ENCODE peak calls at places on chromosomes 16 and 17, in seven cellular contexts. O is fibroblast of lung, A is left ventricle myocardium inferior, I is activated T-cell treated with anti-CD3 and anti-CD28 coated beads for 1 hour, J is A549, V is astrocyte of the cerebellum, C is Ammon's horn. D is an unnamed sample.

GRCh38 chr17:15157051-15157450 is 108.1 kb downstream of the PMP22 start:
- DNase-seq in O (no peak), A (no peak), I (no peak), J (no peak), V (no peak), C (peak), D (no peak)

GRCh38 chr16:11136600-11136999 is 119.4 kb downstream of the SOCS1 start:
- DNase-seq in O (no peak), A (peak), I (no peak), J (no peak), V (no peak), C (no peak), D (no peak)

GRCh38 chr16:82067042-82067809 is 32.2 kb downstream of the HSD17B2 start:
- DNase-seq in O (no peak), A (no peak), I (no peak), J (no peak), V (no peak), C (no peak), D (no peak)

GRCh38 chr17:7445011-7445927 is at the start of gene CHRNB1:
- DNase-seq in O (peak), A (peak), I (no peak), J (peak), V (no peak), C (peak), D (peak)

GRCh38 chr16:25693621-25694020 is 1.9 kb downstream of the HS3ST4 start:
- DNase-seq in O (no peak), A (no peak), I (no peak), J (no peak), V (no peak), C (no peak), D (no peak)

GRCh38 chr16:29813644-29814562 is 1.9 kb downstream of the PRRT2 start:
- DNase-seq in O (no peak), A (no peak), I (no peak), J (no peak), V (no peak), C (no peak), D (no peak)

GRCh38 chr17:13074026-13074425 is 56.2 kb upstream of the ELAC2 start:
- DNase-seq in O (peak), A (no peak), I (no peak), J (no peak), V (no peak), C (no peak), D (no peak)

GRCh38 chr17:74771319-74771914 is 4.7 kb downstream of the NAT9 start:
- DNase-seq in O (no peak), A (no peak), I (no peak), J (no peak), V (no peak), C (no peak), D (no peak)

GRCh38 chr16:87101903-87102302 is 215.3 kb downstream of the C16orf95 start:
- DNase-seq in O (peak), A (no peak), I (no peak), J (no peak), V (no peak), C (no peak), D (no peak)

GRCh38 chr16:21637032-21637968 is 15.1 kb downstream of the IGSF6 start:
- DNase-seq in O (no peak), A (no peak), I (no peak), J (no peak), V (no peak), C (no peak), D (no peak)

GRCh38 chr16:64478258-64478906 is 643.5 kb downstream of the CDH11 start:
- DNase-seq in O (peak), A (no peak), I (no peak), J (no peak), V (peak), C (no peak), D (peak)

GRCh38 chr17:77449373-77449907 is 308.7 kb downstream of the SEC14L1 start:
- DNase-seq in O (no peak), A (no peak), I (no peak), J (no peak), V (no peak), C (no peak), D (no peak)

GRCh38 chr17:45171338-45172231 is 9.9 kb downstream of the HEXIM2 start:
- DNase-seq in O (peak), A (no peak), I (no peak), J (peak), V (no peak), C (no peak), D (peak)

GRCh38 chr17:16929281-16929680 is 42.6 kb downstream of the TNFRSF13B start:
- DNase-seq in O (no peak), A (peak), I (no peak), J (no peak), V (no peak), C (no peak), D (no peak)

D was measured in Caki2.